ENCODE peak calls at places on chromosomes 2 and 18, in four cellular contexts. One of them, this sample, is unnamed.

GRCh38 chr2:128590309-128591021 is 271.8 kb upstream of the HS6ST1 start:
- DNase-seq in keratinocyte: no peak
- DNase-seq in HCT116: no peak
- DNase-seq in fibroblast of lung: no peak
- DNase-seq in this sample: no peak

GRCh38 chr18:63562284-63562683 is 20.1 kb downstream of the SERPINB12 start:
- DNase-seq in keratinocyte: no peak
- DNase-seq in HCT116: no peak
- DNase-seq in fibroblast of lung: no peak
- DNase-seq in this sample: no peak

GRCh38 chr2:239293450-239294430 is 107.1 kb downstream of the HDAC4 start:
- DNase-seq in keratinocyte: no peak
- DNase-seq in HCT116: no peak
- DNase-seq in fibroblast of lung: no peak
- DNase-seq in this sample: no peak

GRCh38 chr2:37983719-37984118 is 58.6 kb downstream of the RMDN2 start:
- DNase-seq in keratinocyte: no peak
- DNase-seq in HCT116: no peak
- DNase-seq in fibroblast of lung: no peak
- DNase-seq in this sample: no peak

GRCh38 chr2:120501591-120501990 is 155.7 kb downstream of the INHBB start:
- DNase-seq in keratinocyte: no peak
- DNase-seq in HCT116: no peak
- DNase-seq in fibroblast of lung: no peak
- DNase-seq in this sample: no peak

GRCh38 chr18:58263733-58264469 is 219.9 kb downstream of the NEDD4L start:
- DNase-seq in keratinocyte: no peak
- DNase-seq in HCT116: no peak
- DNase-seq in fibroblast of lung: peak
- DNase-seq in this sample: no peak

GRCh38 chr18:7224198-7224597 is 6.7 kb upstream of the LRRC30 start:
- DNase-seq in keratinocyte: no peak
- DNase-seq in HCT116: no peak
- DNase-seq in fibroblast of lung: no peak
- DNase-seq in this sample: no peak

GRCh38 chr18:53375641-53376040 is 848.8 kb downstream of the MBD2 start:
- DNase-seq in keratinocyte: no peak
- DNase-seq in HCT116: no peak
- DNase-seq in fibroblast of lung: no peak
- DNase-seq in this sample: no peak

GRCh38 chr2:222663448-222663847 is 7.6 kb upstream of the FARSB start:
- DNase-seq in keratinocyte: no peak
- DNase-seq in HCT116: no peak
- DNase-seq in fibroblast of lung: no peak
- DNase-seq in this sample: no peak

DNA sequence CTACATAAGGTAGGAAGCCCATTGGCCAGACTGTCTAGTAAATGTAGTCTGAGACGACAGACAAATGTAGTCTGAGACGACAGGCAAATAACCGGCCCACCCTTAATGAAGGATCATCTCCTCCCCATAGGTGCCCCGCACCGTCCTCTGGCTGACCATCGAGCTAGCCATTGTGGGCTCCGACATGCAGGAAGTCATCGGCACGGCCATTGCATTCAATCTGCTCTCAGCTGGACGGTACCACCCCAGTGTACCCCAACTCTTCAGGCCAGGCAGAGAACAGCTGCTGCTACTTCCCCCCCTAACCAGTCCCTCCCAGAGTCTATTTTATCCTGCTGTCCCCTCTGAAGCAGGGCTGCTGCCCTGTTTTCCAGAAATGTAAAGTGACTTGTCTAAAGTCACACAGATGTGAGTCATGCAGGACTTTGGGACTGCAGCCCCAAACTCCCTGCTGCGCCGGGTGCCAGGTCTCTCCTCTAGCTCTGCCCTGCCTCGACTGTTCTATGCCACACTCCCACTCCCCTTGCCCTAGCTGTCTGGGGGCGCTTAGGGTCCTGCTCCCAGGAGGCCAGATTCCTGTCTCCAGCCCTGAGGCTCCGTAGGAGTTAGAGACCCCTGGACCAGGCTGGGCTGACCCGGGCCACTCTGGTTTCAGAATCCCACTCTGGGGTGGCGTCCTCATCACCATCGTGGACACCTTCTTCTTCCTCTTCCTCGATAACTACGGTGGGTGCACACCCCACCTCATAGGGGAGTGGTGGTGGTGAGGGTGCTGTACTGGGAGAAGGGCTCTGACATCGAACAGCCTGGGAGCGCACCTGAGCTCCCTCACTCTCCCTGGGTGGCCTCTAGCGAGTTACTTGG is 4.7 kb downstream of the SLC11A1 start:
- DNase-seq in keratinocyte: no peak
- DNase-seq in HCT116: no peak
- DNase-seq in fibroblast of lung: no peak
- DNase-seq in this sample: no peak
- H2AFZ ChIP-seq in keratinocyte: no peak
- H2AFZ ChIP-seq in HCT116: no peak
- H2AFZ ChIP-seq in fibroblast of lung: no peak
- H2AFZ ChIP-seq in this sample: peak

GRCh38 chr18:11500153-11501122 is 109.0 kb upstream of the SLC35G4 start:
- DNase-seq in keratinocyte: peak
- DNase-seq in HCT116: peak
- DNase-seq in fibroblast of lung: peak
- DNase-seq in this sample: peak
- H2AFZ ChIP-seq in keratinocyte: no peak
- H2AFZ ChIP-seq in HCT116: no peak
- H2AFZ ChIP-seq in fibroblast of lung: no peak
- H2AFZ ChIP-seq in this sample: no peak

GRCh38 chr18:9016819-9017169 is 85.7 kb upstream of the NDUFV2 start:
- DNase-seq in keratinocyte: no peak
- DNase-seq in HCT116: no peak
- DNase-seq in fibroblast of lung: no peak
- DNase-seq in this sample: no peak
- H2AFZ ChIP-seq in keratinocyte: peak
- H2AFZ ChIP-seq in HCT116: peak
- H2AFZ ChIP-seq in fibroblast of lung: peak
- H2AFZ ChIP-seq in this sample: peak

GRCh38 chr2:85684806-85685205 is 9.4 kb upstream of the GNLY start:
- DNase-seq in keratinocyte: no peak
- DNase-seq in HCT116: no peak
- DNase-seq in fibroblast of lung: no peak
- DNase-seq in this sample: no peak
- H2AFZ ChIP-seq in keratinocyte: no peak
- H2AFZ ChIP-seq in HCT116: no peak
- H2AFZ ChIP-seq in fibroblast of lung: no peak
- H2AFZ ChIP-seq in this sample: no peak

GRCh38 chr2:134669731-134670669 is 48.8 kb downstream of the TMEM163 start:
- DNase-seq in keratinocyte: no peak
- DNase-seq in HCT116: no peak
- DNase-seq in fibroblast of lung: no peak
- DNase-seq in this sample: no peak
- H2AFZ ChIP-seq in keratinocyte: no peak
- H2AFZ ChIP-seq in HCT116: no peak
- H2AFZ ChIP-seq in fibroblast of lung: no peak
- H2AFZ ChIP-seq in this sample: no peak

DNA sequence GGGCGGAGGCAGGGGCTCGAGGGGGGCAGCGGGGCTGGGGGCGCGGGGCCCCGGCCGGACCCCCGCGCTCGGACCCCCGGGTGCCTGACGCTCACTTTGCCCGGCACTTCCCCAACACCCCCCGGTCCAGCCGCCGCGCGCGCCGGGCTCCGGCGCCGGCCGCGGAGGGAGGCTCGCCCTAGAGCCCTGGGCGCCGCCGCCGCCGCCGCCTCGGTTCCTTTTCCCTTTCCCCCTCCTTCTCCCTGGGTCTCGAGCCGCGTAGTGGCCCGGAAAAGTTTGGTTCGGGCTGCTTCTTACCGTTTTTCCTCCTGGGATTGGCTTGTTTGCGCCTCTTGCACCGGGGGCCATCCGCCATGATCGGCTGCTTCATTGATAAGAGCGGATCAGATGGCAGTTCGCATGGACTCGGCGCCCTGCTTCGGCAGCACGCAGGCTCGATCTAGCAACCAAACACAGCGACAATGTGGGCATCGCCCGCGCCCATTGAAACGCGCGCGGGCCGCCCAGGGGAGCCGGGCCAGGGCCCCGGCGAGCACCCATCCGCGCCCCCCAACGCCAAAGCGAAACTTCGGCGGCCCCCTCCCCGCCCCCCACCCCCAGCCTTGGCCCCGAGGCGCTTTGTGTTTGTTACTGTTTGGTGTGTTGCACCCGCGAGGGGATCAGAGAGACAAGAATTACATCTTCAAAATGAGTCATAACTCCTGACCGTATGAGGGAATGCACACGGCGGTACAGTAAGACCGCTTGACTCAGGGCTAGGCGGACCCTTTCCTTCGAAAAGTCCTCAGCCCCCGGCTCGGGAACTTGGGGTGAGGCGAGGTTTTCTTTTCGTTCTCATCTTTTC is 2.7 kb downstream of the ZEB2 start:
- DNase-seq in keratinocyte: no peak
- DNase-seq in HCT116: no peak
- DNase-seq in fibroblast of lung: peak
- DNase-seq in this sample: peak
- H2AFZ ChIP-seq in keratinocyte: peak
- H2AFZ ChIP-seq in HCT116: no peak
- H2AFZ ChIP-seq in fibroblast of lung: no peak
- H2AFZ ChIP-seq in this sample: peak

GRCh38 chr18:55579888-55580287 is 8.1 kb downstream of the TCF4 start:
- DNase-seq in keratinocyte: no peak
- DNase-seq in HCT116: no peak
- DNase-seq in fibroblast of lung: no peak
- DNase-seq in this sample: no peak
- H2AFZ ChIP-seq in keratinocyte: no peak
- H2AFZ ChIP-seq in HCT116: no peak
- H2AFZ ChIP-seq in fibroblast of lung: no peak
- H2AFZ ChIP-seq in this sample: no peak

GRCh38 chr18:4125939-4126250 is 329.2 kb downstream of the DLGAP1 start:
- DNase-seq in keratinocyte: no peak
- DNase-seq in HCT116: no peak
- DNase-seq in fibroblast of lung: no peak
- DNase-seq in this sample: no peak
- H2AFZ ChIP-seq in keratinocyte: no peak
- H2AFZ ChIP-seq in HCT116: no peak
- H2AFZ ChIP-seq in fibroblast of lung: no peak
- H2AFZ ChIP-seq in this sample: no peak

GRCh38 chr18:13915973-13916372 is 637 bp upstream of the MC2R start:
- DNase-seq in keratinocyte: no peak
- DNase-seq in HCT116: no peak
- DNase-seq in fibroblast of lung: peak
- DNase-seq in this sample: no peak
- H2AFZ ChIP-seq in keratinocyte: no peak
- H2AFZ ChIP-seq in HCT116: no peak
- H2AFZ ChIP-seq in fibroblast of lung: no peak
- H2AFZ ChIP-seq in this sample: no peak

This sample was measured in PC-9.